ENCODE peak calls at places on chromosome 21, in four cellular contexts. One of them, this sample, is unnamed.

GRCh38 chr21:14768042-14768441 is 221.9 kb upstream of the SAMSN1 start:
- DNase-seq in left ventricle myocardium inferior: no peak
- DNase-seq in CD8-positive, alpha-beta T cell: no peak
- DNase-seq in caudate nucleus: no peak
- DNase-seq in this sample: no peak

GRCh38 chr21:41589131-41589530 is 81.2 kb upstream of the TMPRSS2 start:
- DNase-seq in CD8-positive, alpha-beta T cell: no peak
- DNase-seq in left ventricle myocardium inferior: no peak
- DNase-seq in caudate nucleus: no peak
- DNase-seq in this sample: no peak

GRCh38 chr21:34027727-34028461 is 45.5 kb upstream of the MRPS6 start:
- DNase-seq in CD8-positive, alpha-beta T cell: no peak
- DNase-seq in caudate nucleus: no peak
- DNase-seq in left ventricle myocardium inferior: no peak
- DNase-seq in this sample: no peak

GRCh38 chr21:44406953-44407352 is 48.4 kb upstream of the LRRC3 start:
- DNase-seq in left ventricle myocardium inferior: no peak
- DNase-seq in CD8-positive, alpha-beta T cell: no peak
- DNase-seq in caudate nucleus: no peak
- DNase-seq in this sample: no peak

GRCh38 chr21:42581676-42582371 is 68.2 kb downstream of the SLC37A1 start:
- DNase-seq in CD8-positive, alpha-beta T cell: no peak
- DNase-seq in left ventricle myocardium inferior: no peak
- DNase-seq in caudate nucleus: no peak
- DNase-seq in this sample: no peak

GRCh38 chr21:43352568-43353281 is 74.2 kb downstream of the SIK1 start:
- DNase-seq in CD8-positive, alpha-beta T cell: no peak
- DNase-seq in caudate nucleus: no peak
- DNase-seq in left ventricle myocardium inferior: no peak
- DNase-seq in this sample: no peak

GRCh38 chr21:46559291-46559983 is 45.4 kb downstream of the S100B start:
- DNase-seq in caudate nucleus: no peak
- DNase-seq in CD8-positive, alpha-beta T cell: peak; percentile 66
- DNase-seq in left ventricle myocardium inferior: no peak
- DNase-seq in this sample: no peak

GRCh38 chr21:36150192-36150711 is 6.4 kb upstream of the DOP1B start:
- DNase-seq in caudate nucleus: no peak
- DNase-seq in CD8-positive, alpha-beta T cell: no peak
- DNase-seq in left ventricle myocardium inferior: peak; percentile 38
- DNase-seq in this sample: peak; percentile 25

GRCh38 chr21:41481191-41481590 is 26.8 kb downstream of the TMPRSS2 start:
- DNase-seq in left ventricle myocardium inferior: no peak
- DNase-seq in caudate nucleus: no peak
- DNase-seq in CD8-positive, alpha-beta T cell: no peak
- DNase-seq in this sample: no peak

GRCh38 chr21:45040739-45041138 is 33.6 kb upstream of the ADARB1 start:
- DNase-seq in caudate nucleus: no peak
- DNase-seq in left ventricle myocardium inferior: no peak
- DNase-seq in CD8-positive, alpha-beta T cell: no peak
- DNase-seq in this sample: no peak